ENCODE peak calls at places on chromosomes 6 and 20, in eight cellular contexts. R, Q, P, V, D, J, N and S are unnamed samples.

GRCh38 chr6:112231609-112232060 is 22.7 kb downstream of the LAMA4 start:
- DNase-seq in R (no peak), V (no peak), D (no peak), J (peak), N (no peak), Q (peak), P (no peak), S (no peak)

GRCh38 chr6:45116714-45117410 is 211.3 kb upstream of the RUNX2 start:
- DNase-seq in Q (peak), J (peak), N (no peak), V (no peak), P (no peak), R (no peak), D (no peak), S (no peak)

GRCh38 chr6:116267879-116268588 is 11.7 kb downstream of the TSPYL1 start:
- DNase-seq in P (no peak), J (no peak), Q (peak), N (no peak), D (no peak), V (no peak), R (no peak), S (no peak)

GRCh38 chr20:45946149-45946970 is 11.9 kb downstream of the PCIF1 start:
- DNase-seq in Q (peak), D (no peak), V (peak), J (peak), R (no peak), N (no peak), P (no peak), S (no peak)

GRCh38 chr20:63432577-63433061 is 39.8 kb downstream of the KCNQ2 start:
- DNase-seq in N (no peak), J (no peak), Q (no peak), V (no peak), P (no peak), D (no peak), R (no peak), S (no peak)

GRCh38 chr6:30881987-30882763 is 2.1 kb upstream of the DDR1 start:
- DNase-seq in V (no peak), D (peak), P (peak), R (no peak), J (no peak), Q (peak), N (no peak), S (no peak)

GRCh38 chr6:140660295-140660694 is 1285.8 kb upstream of the CITED2 start:
- DNase-seq in P (no peak), V (no peak), Q (peak), J (peak), D (no peak), N (no peak), R (no peak), S (no peak)

GRCh38 chr20:63440366-63440955 is 32.0 kb downstream of the KCNQ2 start:
- DNase-seq in J (no peak), D (no peak), N (no peak), V (no peak), R (no peak), Q (no peak), P (peak), S (no peak)

GRCh38 chr6:128282956-128283355 is 237.4 kb downstream of the PTPRK start:
- DNase-seq in R (no peak), J (no peak), Q (no peak), V (no peak), D (no peak), P (no peak), N (no peak), S (no peak)

GRCh38 chr6:162942860-162943259 is 215.1 kb downstream of the PACRG start:
- DNase-seq in Q (peak), V (no peak), D (no peak), P (no peak), R (no peak), N (no peak), J (no peak), S (no peak)

GRCh38 chr20:32961956-32962517 is 42.2 kb downstream of the SUN5 start:
- DNase-seq in J (no peak), N (no peak), Q (no peak), R (peak), P (no peak), V (no peak), D (no peak), S (no peak)

GRCh38 chr20:12051206-12052163 is 133.8 kb downstream of the BTBD3 start:
- DNase-seq in J (peak), D (no peak), Q (no peak), P (no peak), R (no peak), N (no peak), V (no peak), S (no peak)

GRCh38 chr20:56995635-56996075 is 270.8 kb downstream of the BMP7 start:
- DNase-seq in J (no peak), Q (no peak), N (no peak), R (no peak), V (no peak), D (peak), P (peak), S (no peak)

GRCh38 chr20:10618611-10619245 is 55.1 kb downstream of the JAG1 start:
- DNase-seq in N (no peak), V (no peak), P (no peak), D (no peak), J (peak), Q (no peak), R (no peak), S (no peak)

GRCh38 chr20:57690525-57690924 is 19.3 kb downstream of the PMEPA1 start:
- DNase-seq in J (no peak), P (no peak), Q (no peak), V (no peak), R (no peak), D (no peak), N (no peak), S (no peak)

GRCh38 chr6:136586295-136586694 is 36.1 kb upstream of the MAP7 start:
- DNase-seq in V (no peak), Q (peak), J (peak), P (no peak), R (no peak), N (no peak), D (no peak), S (no peak)

GRCh38 chr6:85452441-85452881 is 2.6 kb downstream of the NT5E start:
- DNase-seq in N (no peak), D (no peak), P (no peak), V (no peak), Q (peak), R (no peak), J (peak), S (no peak)

GRCh38 chr6:14826456-14826855 is 419.4 kb upstream of the JARID2 start:
- DNase-seq in Q (no peak), N (no peak), D (no peak), J (no peak), P (no peak), R (no peak), V (no peak), S (no peak)

GRCh38 chr6:169498887-169499513 is 202.8 kb downstream of the WDR27 start:
- DNase-seq in N (no peak), R (no peak), V (no peak), Q (no peak), P (no peak), D (no peak), J (no peak), S (no peak)

GRCh38 chr6:10412165-10412947 is 2.5 kb downstream of the TFAP2A start:
- DNase-seq in V (peak), P (peak), J (peak), D (peak), R (no peak), Q (peak), N (no peak), S (no peak)

GRCh38 chr20:22814475-22815205 is 220.5 kb upstream of the SSTR4 start:
- DNase-seq in P (no peak), N (no peak), J (no peak), R (no peak), Q (no peak), V (no peak), D (no peak), S (no peak)

GRCh38 chr6:31947864-31948263 is 2.0 kb downstream of the CFB start:
- DNase-seq in V (no peak), P (no peak), D (no peak), Q (no peak), J (no peak), N (no peak), R (no peak), S (no peak)

GRCh38 chr6:154510144-154510905 is at the start of gene CNKSR3:
- DNase-seq in Q (peak), N (no peak), V (peak), R (peak), J (peak), P (peak), D (peak), S (no peak)

GRCh38 chr6:89369009-89369408 is 16.5 kb upstream of the UBE2J1 start:
- DNase-seq in Q (peak), D (no peak), P (no peak), V (peak), R (no peak), J (peak), N (no peak), S (no peak)

GRCh38 chr6:52103661-52104060 is 16.2 kb upstream of the PKHD1 start:
- DNase-seq in D (no peak), P (no peak), R (no peak), N (no peak), Q (no peak), J (no peak), V (no peak), S (no peak)

GRCh38 chr20:62606551-62607201 is 35.6 kb upstream of the SLCO4A1 start:
- DNase-seq in P (no peak), J (peak), N (no peak), Q (peak), V (peak), D (no peak), R (no peak), S (no peak)

GRCh38 chr6:49202923-49203322 is 260.1 kb downstream of the MMUT start:
- DNase-seq in P (no peak), Q (no peak), R (no peak), D (no peak), N (no peak), V (no peak), J (peak), S (no peak)

GRCh38 chr6:49205526-49205925 is 257.5 kb downstream of the MMUT start:
- DNase-seq in Q (no peak), R (no peak), P (no peak), D (no peak), J (no peak), N (no peak), V (no peak), S (no peak)
- TF ChIP-seq CTCF in Q (no peak), R (no peak), P (no peak), D (no peak), J (no peak), N (no peak), V (no peak), S (no peak)

DNA sequence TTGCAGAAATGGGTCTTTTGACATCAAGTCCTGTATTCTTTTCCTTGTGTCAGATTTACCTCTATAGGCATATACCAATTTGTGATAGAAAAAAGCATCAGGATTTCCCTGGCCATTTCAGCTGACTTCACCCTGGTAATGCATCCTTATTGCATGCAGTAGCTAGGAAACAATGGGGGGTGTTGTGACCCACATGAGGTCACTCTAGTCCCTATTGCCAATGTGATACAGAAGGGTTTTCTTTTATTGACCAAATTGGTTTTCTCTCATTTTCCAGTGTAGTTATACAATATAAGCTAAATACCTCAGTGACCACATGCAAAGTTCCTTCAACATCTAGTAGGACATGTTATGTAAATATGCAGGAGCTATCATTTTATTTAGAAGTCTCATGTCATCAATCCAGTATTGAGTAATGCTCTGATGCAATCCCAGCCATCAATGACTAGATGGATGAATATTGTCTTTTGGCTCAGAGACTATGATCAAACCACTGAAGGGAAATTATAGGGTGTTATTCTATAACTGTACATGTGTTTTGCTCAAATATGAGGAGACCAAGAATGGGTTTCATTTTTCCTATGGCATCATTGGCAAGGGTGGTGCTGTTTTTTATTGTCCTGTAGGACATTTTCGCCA is 177.7 kb downstream of the KLHL32 start:
- DNase-seq in V (no peak), P (no peak), D (no peak), N (no peak), J (no peak), Q (no peak), R (no peak), S (no peak)
- TF ChIP-seq CTCF in V (no peak), P (no peak), D (no peak), N (no peak), J (no peak), Q (no peak), R (no peak), S (no peak)

GRCh38 chr6:41278699-41279405 is 7.6 kb downstream of the TREM1 start:
- DNase-seq in R (no peak), V (peak), Q (peak), P (peak), N (no peak), D (peak), J (peak), S (no peak)
- TF ChIP-seq CTCF in R (no peak), V (no peak), Q (peak), P (peak), N (peak), D (peak), J (peak), S (peak)

DNA sequence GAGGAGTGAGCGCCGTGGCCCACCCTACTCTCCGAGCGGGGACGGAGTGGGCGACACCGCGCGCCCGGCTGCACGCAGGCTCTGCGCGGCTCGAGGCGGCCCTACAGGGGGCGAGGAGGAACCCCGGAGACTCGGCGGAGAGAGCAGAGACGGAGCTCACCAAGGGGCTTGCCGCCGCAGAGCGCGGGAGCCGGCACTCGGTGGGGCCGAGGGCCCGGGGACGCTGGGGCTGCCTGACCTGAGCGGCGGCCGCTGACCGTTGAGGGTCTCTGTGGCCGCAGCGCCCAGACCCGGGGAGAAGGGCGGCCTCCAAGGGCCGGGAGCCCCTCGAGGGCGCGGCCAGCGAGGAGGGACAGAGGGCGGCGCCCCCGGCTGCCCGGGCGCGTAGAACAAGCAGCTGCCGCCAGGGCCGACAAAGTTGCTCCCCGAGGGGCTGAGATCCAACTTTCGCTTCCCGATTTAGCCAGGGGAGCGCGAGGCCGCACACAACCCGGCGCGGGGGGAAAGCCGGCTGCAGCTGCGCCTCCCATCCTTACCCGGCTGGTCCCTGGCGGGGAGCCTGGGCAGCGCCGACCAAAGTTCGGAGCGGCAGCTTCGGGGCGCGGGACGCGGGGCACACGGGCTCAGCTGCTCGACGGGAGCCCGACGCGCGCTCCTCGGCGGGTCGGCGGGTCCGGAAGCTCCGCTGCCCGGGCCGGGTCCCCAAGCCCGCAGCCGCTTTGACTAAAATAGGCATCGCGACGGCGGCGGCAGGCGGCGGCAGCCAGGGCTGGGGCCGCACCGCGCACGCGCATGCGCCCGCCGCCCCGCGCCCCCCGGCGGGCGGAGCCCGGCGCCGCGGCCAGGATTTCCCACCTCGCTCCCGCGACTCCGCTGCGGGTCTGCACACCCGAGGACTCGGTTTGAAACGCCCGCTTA is 43.1 kb downstream of the POPDC3 start:
- DNase-seq in V (peak), P (peak), N (no peak), J (peak), D (peak), Q (peak), R (peak), S (no peak)
- TF ChIP-seq CTCF in V (peak), P (no peak), N (no peak), J (peak), D (no peak), Q (peak), R (no peak), S (no peak)